ENCODE peak calls at places on chromosomes 6 and 20, in six cellular contexts. X is T-cell; M is right cardiac atrium; I is EL; Y is activated CD4-positive, alpha-beta T cell treated with anti-CD3 and anti-CD28 coated beads, Interleukin-2, amount 50 U/mL, for 1 hour; L is iPS-NIHi11. Q is an unnamed sample.
A peak's percentile ranks its signal among the peaks of the same experiment; 100 is the strongest.

GRCh38 chr6:39389372-39389767 is 66.9 kb upstream of the KCNK16 start:
- DNase-seq in Y (no peak), X (no peak), L (peak; percentile 59), M (no peak), I (peak; percentile 7), Q (no peak)

GRCh38 chr6:149331043-149331807 is 13.7 kb downstream of the TAB2 start:
- DNase-seq in Y (no peak), M (no peak), I (peak; percentile 21), X (no peak), L (no peak), Q (no peak)

GRCh38 chr6:72699142-72699541 is 77.3 kb downstream of the KCNQ5 start:
- DNase-seq in L (no peak), I (peak; percentile 26), X (no peak), Y (no peak), M (no peak), Q (no peak)

GRCh38 chr6:22980446-22980845 is 411.1 kb downstream of the HDGFL1 start:
- DNase-seq in I (peak; percentile 67), Y (no peak), X (no peak), M (no peak), L (no peak), Q (no peak)

GRCh38 chr6:134093007-134093573 is 40.7 kb upstream of the SLC2A12 start:
- DNase-seq in Y (no peak), I (no peak), L (no peak), M (no peak), X (no peak), Q (no peak)

GRCh38 chr20:11995750-11996567 is 78.3 kb downstream of the BTBD3 start:
- DNase-seq in I (no peak), L (no peak), X (no peak), Y (no peak), M (no peak), Q (no peak)

GRCh38 chr20:34621383-34622367 is 55.2 kb downstream of the PIGU start:
- DNase-seq in M (no peak), I (peak; percentile 43), X (no peak), Y (no peak), L (no peak), Q (no peak)

GRCh38 chr6:87575423-87575822 is 14.4 kb downstream of the RARS2 start:
- DNase-seq in L (no peak), Y (no peak), M (no peak), X (no peak), I (no peak), Q (no peak)

GRCh38 chr6:24996145-24996836 is 60.5 kb upstream of the RIPOR2 start:
- DNase-seq in X (no peak), Y (no peak), I (no peak), M (no peak), L (no peak), Q (no peak)

GRCh38 chr6:74074609-74075008 is 378.6 kb downstream of the CD109 start:
- DNase-seq in M (no peak), X (no peak), L (no peak), I (no peak), Y (no peak), Q (no peak)

GRCh38 chr6:53581161-53581560 is 36.3 kb upstream of the GCLC start:
- DNase-seq in M (no peak), X (no peak), L (no peak), Y (no peak), I (peak; percentile 52), Q (no peak)

GRCh38 chr6:62283828-62284411 is 2.1 kb downstream of the KHDRBS2 start:
- DNase-seq in Y (no peak), I (no peak), L (peak; percentile 5), M (no peak), X (no peak), Q (no peak)

GRCh38 chr20:58705525-58705924 is 12.9 kb downstream of the NPEPL1 start:
- DNase-seq in M (no peak), L (no peak), Y (no peak), X (no peak), I (no peak), Q (no peak)

GRCh38 chr6:148367418-148368024 is 24.9 kb downstream of the SASH1 start:
- DNase-seq in X (no peak), I (peak; percentile 60), Y (no peak), L (peak; percentile 42), M (peak; percentile 71), Q (no peak)

GRCh38 chr6:150072201-150072600 is 3.3 kb upstream of the ULBP3 start:
- DNase-seq in M (peak; percentile 66), Y (peak; percentile 27), L (peak; percentile 48), X (no peak), I (peak; percentile 63), Q (peak; percentile 34)

GRCh38 chr20:52621401-52621800 is 350.8 kb upstream of the TSHZ2 start:
- DNase-seq in L (no peak), X (no peak), I (no peak), Y (no peak), M (no peak), Q (no peak)

GRCh38 chr6:29651413-29652197 is 5.3 kb upstream of the MOG start:
- DNase-seq in I (peak; percentile 38), Y (no peak), L (no peak), X (no peak), M (no peak), Q (no peak)

GRCh38 chr20:24669701-24670100 is 200.3 kb downstream of the SYNDIG1 start:
- DNase-seq in X (no peak), M (no peak), I (no peak), L (no peak), Y (no peak), Q (no peak)

GRCh38 chr6:34235605-34236422 is 859 bp upstream of the HMGA1 start:
- DNase-seq in I (peak; percentile 93), Y (peak; percentile 66), M (peak; percentile 72), X (peak; percentile 70), L (no peak), Q (peak; percentile 72)

GRCh38 chr6:48859562-48859961 is 603.5 kb downstream of the MMUT start:
- DNase-seq in I (no peak), Y (no peak), L (no peak), M (no peak), X (no peak), Q (no peak)

GRCh38 chr6:169253341-169253740 is 305 bp downstream of the THBS2 start:
- DNase-seq in I (peak; percentile 40), X (no peak), L (no peak), M (no peak), Y (no peak), Q (no peak)

GRCh38 chr6:79833264-79833663 is 114.1 kb downstream of the ELOVL4 start:
- DNase-seq in I (peak; percentile 14), Y (no peak), X (no peak), M (no peak), L (no peak), Q (no peak)

GRCh38 chr20:4508773-4509172 is 212.9 kb upstream of the PRND start:
- DNase-seq in I (peak; percentile 36), L (no peak), X (no peak), M (no peak), Y (no peak), Q (no peak)

GRCh38 chr20:31708839-31709534 is 13.7 kb downstream of the BCL2L1 start:
- DNase-seq in M (no peak), I (no peak), L (no peak), X (no peak), Y (no peak), Q (no peak)

GRCh38 chr6:38775870-38776269 is 60.8 kb downstream of the DNAH8 start:
- DNase-seq in M (no peak), I (peak; percentile 27), X (no peak), L (no peak), Y (no peak), Q (no peak)

GRCh38 chr6:3884007-3884745 is 35.0 kb downstream of the FAM50B start:
- DNase-seq in I (peak; percentile 80), Y (no peak), M (no peak), L (no peak), X (no peak), Q (no peak)

GRCh38 chr20:13270211-13270610 is 49.1 kb downstream of the ISM1 start:
- DNase-seq in I (no peak), M (no peak), X (no peak), L (no peak), Y (no peak), Q (no peak)

GRCh38 chr6:30679765-30680535 is 6.5 kb downstream of the PPP1R18 start:
- DNase-seq in Y (no peak), I (no peak), M (no peak), X (no peak), L (no peak), Q (no peak)

GRCh38 chr6:32609731-32610640 is 20.3 kb upstream of the HLA-DRB1 start:
- DNase-seq in I (peak; percentile 91), L (peak; percentile 58), Y (peak; percentile 15), X (peak; percentile 49), M (peak; percentile 31), Q (peak; percentile 55)

Q was measured in effector memory CD8-positive, alpha-beta T cell.